ENCODE peak calls at places on chromosomes 1 and 21, in seven cellular contexts. T is endothelial cell, B is Daoy, W is LoVo, C is NCI-H345, X is HFF-Myc, I is iPS DF 19.7. U is an unnamed sample.

GRCh38 chr1:73331726-73332125 is 866.2 kb downstream of the LRRIQ3 start:
- DNase-seq in W (no peak), T (no peak), B (no peak), C (no peak), X (no peak), I (no peak), U (no peak)

GRCh38 chr1:58944439-58944838 is 160.6 kb upstream of the JUN start:
- DNase-seq in B (no peak), X (no peak), C (no peak), I (no peak), W (no peak), T (no peak), U (no peak)

GRCh38 chr1:106290805-106291537 is 765.5 kb upstream of the PRMT6 start:
- DNase-seq in T (no peak), W (no peak), C (peak), B (no peak), X (no peak), I (no peak), U (no peak)

GRCh38 chr1:52552505-52553371 is at the start of gene TUT4:
- DNase-seq in W (peak), C (peak), B (peak), T (peak), I (peak), X (no peak), U (peak)

GRCh38 chr1:184191181-184191601 is 139.7 kb downstream of the TSEN15 start:
- DNase-seq in T (no peak), B (peak), C (no peak), X (peak), I (no peak), W (no peak), U (peak)

GRCh38 chr1:147635342-147635741 is 35.0 kb downstream of the ACP6 start:
- DNase-seq in W (no peak), B (no peak), C (no peak), X (no peak), I (no peak), T (no peak), U (no peak)

GRCh38 chr1:3822421-3822820 is 26.1 kb upstream of the LRRC47 start:
- DNase-seq in B (no peak), C (no peak), W (no peak), I (no peak), T (no peak), X (no peak), U (no peak)

GRCh38 chr1:7886346-7886745 is 33.5 kb upstream of the UTS2 start:
- DNase-seq in W (no peak), T (no peak), B (peak), C (no peak), X (no peak), I (no peak), U (no peak)

GRCh38 chr1:30516505-30516858 is 206.9 kb downstream of the MATN1 start:
- DNase-seq in I (no peak), T (no peak), B (no peak), C (no peak), X (no peak), W (no peak), U (no peak)

GRCh38 chr1:109116286-109116685 is 2.4 kb downstream of the ELAPOR1 start:
- DNase-seq in B (no peak), W (no peak), I (no peak), T (no peak), C (peak), X (no peak), U (no peak)

GRCh38 chr1:66533804-66534745 is at the start of gene SGIP1:
- DNase-seq in B (no peak), X (no peak), W (no peak), C (peak), I (no peak), T (peak), U (peak)

GRCh38 chr1:22932803-22933470 is 39.7 kb downstream of the LACTBL1 start:
- DNase-seq in X (no peak), I (no peak), T (no peak), W (no peak), C (no peak), B (no peak), U (no peak)

GRCh38 chr1:70353641-70354331 is 736 bp downstream of the ANKRD13C start:
- DNase-seq in B (peak), T (peak), X (peak), I (no peak), W (peak), C (peak), U (no peak)

GRCh38 chr1:169288011-169288414 is 79.6 kb downstream of the NME7 start:
- DNase-seq in B (peak), C (no peak), T (no peak), X (no peak), W (peak), I (peak), U (no peak)

GRCh38 chr1:235622933-235623790 is 26.4 kb downstream of the GNG4 start:
- DNase-seq in T (no peak), C (no peak), I (no peak), X (no peak), W (no peak), B (no peak), U (no peak)

GRCh38 chr1:14599787-14600186 is 1.3 kb downstream of the KAZN start:
- DNase-seq in T (no peak), W (no peak), B (no peak), C (no peak), X (no peak), I (no peak), U (no peak)

GRCh38 chr1:185926562-185926961 is 192.4 kb downstream of the HMCN1 start:
- DNase-seq in T (no peak), I (no peak), B (peak), W (peak), X (no peak), C (peak), U (no peak)

GRCh38 chr1:22275626-22276395 is 132.9 kb upstream of the WNT4 start:
- DNase-seq in W (peak), C (peak), B (peak), X (peak), T (peak), I (no peak), U (peak)

GRCh38 chr1:212979340-212980122 is 29.2 kb downstream of the VASH2 start:
- DNase-seq in C (no peak), W (no peak), X (no peak), I (no peak), B (no peak), T (no peak), U (no peak)

GRCh38 chr21:25515484-25516405 is 91.5 kb downstream of the MRPL39 start:
- DNase-seq in B (peak), T (no peak), W (no peak), C (no peak), I (no peak), X (no peak), U (no peak)

GRCh38 chr1:19091539-19091938 is 118.5 kb downstream of the UBR4 start:
- DNase-seq in B (no peak), I (no peak), T (no peak), X (no peak), W (no peak), C (no peak), U (no peak)